ENCODE peak calls at places on chromosomes 11 and 22, in nine cellular contexts. One of them, this sample, is unnamed.

GRCh38 chr11:62909107-62909894 is 11.9 kb downstream of the CHRM1 start:
- DNase-seq in suprapubic skin: no peak
- DNase-seq in H1: peak
- DNase-seq in A549: peak
- DNase-seq in tibial nerve: peak
- DNase-seq in heart left ventricle: peak
- DNase-seq in upper lobe of left lung: peak
- DNase-seq in testis: peak
- DNase-seq in IMR-90: peak
- DNase-seq in this sample: peak

GRCh38 chr11:67264886-67265632 is 1.2 kb upstream of the GRK2 start:
- DNase-seq in heart left ventricle: peak
- DNase-seq in A549: no peak
- DNase-seq in suprapubic skin: no peak
- DNase-seq in testis: no peak
- DNase-seq in upper lobe of left lung: no peak
- DNase-seq in H1: no peak
- DNase-seq in IMR-90: no peak
- DNase-seq in tibial nerve: no peak
- DNase-seq in this sample: no peak

GRCh38 chr11:72787262-72788104 is 6.4 kb downstream of the STARD10 start:
- DNase-seq in tibial nerve: no peak
- DNase-seq in IMR-90: no peak
- DNase-seq in heart left ventricle: no peak
- DNase-seq in testis: no peak
- DNase-seq in H1: peak
- DNase-seq in suprapubic skin: no peak
- DNase-seq in upper lobe of left lung: no peak
- DNase-seq in A549: peak
- DNase-seq in this sample: no peak

GRCh38 chr11:95453616-95454118 is 222.7 kb upstream of the SESN3 start:
- DNase-seq in suprapubic skin: peak
- DNase-seq in testis: no peak
- DNase-seq in tibial nerve: peak
- DNase-seq in H1: no peak
- DNase-seq in upper lobe of left lung: peak
- DNase-seq in A549: no peak
- DNase-seq in IMR-90: no peak
- DNase-seq in heart left ventricle: peak
- DNase-seq in this sample: no peak

GRCh38 chr11:8383627-8384026 is 119.9 kb upstream of the LMO1 start:
- DNase-seq in suprapubic skin: no peak
- DNase-seq in H1: no peak
- DNase-seq in testis: no peak
- DNase-seq in IMR-90: no peak
- DNase-seq in upper lobe of left lung: no peak
- DNase-seq in A549: no peak
- DNase-seq in tibial nerve: no peak
- DNase-seq in heart left ventricle: no peak
- DNase-seq in this sample: no peak

GRCh38 chr11:28666632-28667031 is 558.4 kb downstream of the METTL15 start:
- DNase-seq in H1: no peak
- DNase-seq in heart left ventricle: no peak
- DNase-seq in A549: no peak
- DNase-seq in IMR-90: no peak
- DNase-seq in upper lobe of left lung: no peak
- DNase-seq in testis: no peak
- DNase-seq in tibial nerve: no peak
- DNase-seq in suprapubic skin: no peak
- DNase-seq in this sample: no peak

GRCh38 chr11:8267831-8268529 is 4.3 kb upstream of the LMO1 start:
- DNase-seq in tibial nerve: no peak
- DNase-seq in H1: no peak
- DNase-seq in testis: no peak
- DNase-seq in IMR-90: no peak
- DNase-seq in A549: peak
- DNase-seq in upper lobe of left lung: peak
- DNase-seq in suprapubic skin: peak
- DNase-seq in heart left ventricle: no peak
- DNase-seq in this sample: no peak

GRCh38 chr11:47591764-47592163 is 2.4 kb downstream of the C1QTNF4 start:
- DNase-seq in A549: no peak
- DNase-seq in IMR-90: no peak
- DNase-seq in testis: no peak
- DNase-seq in H1: no peak
- DNase-seq in suprapubic skin: no peak
- DNase-seq in heart left ventricle: no peak
- DNase-seq in tibial nerve: no peak
- DNase-seq in upper lobe of left lung: no peak
- DNase-seq in this sample: no peak

GRCh38 chr11:2377511-2378443 is 667 bp downstream of the CD81 start:
- DNase-seq in A549: peak
- DNase-seq in tibial nerve: peak
- DNase-seq in heart left ventricle: peak
- DNase-seq in IMR-90: peak
- DNase-seq in suprapubic skin: no peak
- DNase-seq in upper lobe of left lung: peak
- DNase-seq in H1: no peak
- DNase-seq in testis: peak
- DNase-seq in this sample: peak

GRCh38 chr11:77506857-77507256 is 33.0 kb upstream of the PAK1 start:
- DNase-seq in testis: no peak
- DNase-seq in H1: no peak
- DNase-seq in IMR-90: no peak
- DNase-seq in suprapubic skin: no peak
- DNase-seq in tibial nerve: no peak
- DNase-seq in A549: no peak
- DNase-seq in upper lobe of left lung: no peak
- DNase-seq in heart left ventricle: no peak
- DNase-seq in this sample: no peak

GRCh38 chr11:67266424-67267187 is at the start of gene GRK2:
- DNase-seq in testis: no peak
- DNase-seq in H1: no peak
- DNase-seq in IMR-90: peak
- DNase-seq in heart left ventricle: peak
- DNase-seq in tibial nerve: no peak
- DNase-seq in upper lobe of left lung: no peak
- DNase-seq in A549: peak
- DNase-seq in suprapubic skin: no peak
- DNase-seq in this sample: peak

GRCh38 chr22:30292069-30292970 is 3.0 kb upstream of the CASTOR1 start:
- DNase-seq in IMR-90: no peak
- DNase-seq in upper lobe of left lung: no peak
- DNase-seq in H1: no peak
- DNase-seq in A549: no peak
- DNase-seq in tibial nerve: no peak
- DNase-seq in heart left ventricle: no peak
- DNase-seq in suprapubic skin: no peak
- DNase-seq in testis: no peak
- DNase-seq in this sample: no peak
- TF ChIP-seq POLR2A in IMR-90: no peak
- TF ChIP-seq POLR2A in upper lobe of left lung: no peak
- TF ChIP-seq POLR2A in H1: no peak
- TF ChIP-seq POLR2A in A549: no peak
- TF ChIP-seq POLR2A in tibial nerve: no peak
- TF ChIP-seq POLR2A in heart left ventricle: no peak
- TF ChIP-seq POLR2A in suprapubic skin: no peak
- TF ChIP-seq POLR2A in testis: no peak
- TF ChIP-seq POLR2A in this sample: no peak

GRCh38 chr22:25448435-25449051 is 115.9 kb upstream of the GRK3 start:
- DNase-seq in IMR-90: peak
- DNase-seq in tibial nerve: no peak
- DNase-seq in H1: no peak
- DNase-seq in A549: peak
- DNase-seq in heart left ventricle: no peak
- DNase-seq in testis: no peak
- DNase-seq in upper lobe of left lung: no peak
- DNase-seq in suprapubic skin: no peak
- DNase-seq in this sample: peak

GRCh38 chr22:25451480-25452114 is 112.9 kb upstream of the GRK3 start:
- DNase-seq in A549: no peak
- DNase-seq in testis: peak
- DNase-seq in suprapubic skin: no peak
- DNase-seq in H1: no peak
- DNase-seq in tibial nerve: no peak
- DNase-seq in heart left ventricle: no peak
- DNase-seq in upper lobe of left lung: no peak
- DNase-seq in IMR-90: peak
- DNase-seq in this sample: no peak

GRCh38 chr22:25447689-25448434 is 116.6 kb upstream of the GRK3 start:
- DNase-seq in tibial nerve: peak
- DNase-seq in H1: peak
- DNase-seq in suprapubic skin: peak
- DNase-seq in IMR-90: peak
- DNase-seq in A549: peak
- DNase-seq in testis: peak
- DNase-seq in heart left ventricle: peak
- DNase-seq in upper lobe of left lung: peak
- DNase-seq in this sample: peak

GRCh38 chr22:25449781-25450317 is 114.6 kb upstream of the GRK3 start:
- DNase-seq in H1: no peak
- DNase-seq in testis: no peak
- DNase-seq in IMR-90: no peak
- DNase-seq in upper lobe of left lung: no peak
- DNase-seq in tibial nerve: no peak
- DNase-seq in heart left ventricle: no peak
- DNase-seq in A549: no peak
- DNase-seq in suprapubic skin: no peak
- DNase-seq in this sample: no peak

GRCh38 chr22:25447067-25447688 is 117.3 kb upstream of the GRK3 start:
- DNase-seq in IMR-90: no peak
- DNase-seq in tibial nerve: no peak
- DNase-seq in H1: no peak
- DNase-seq in A549: no peak
- DNase-seq in testis: no peak
- DNase-seq in suprapubic skin: no peak
- DNase-seq in upper lobe of left lung: no peak
- DNase-seq in heart left ventricle: no peak
- DNase-seq in this sample: no peak
- H3K4me3 ChIP-seq in IMR-90: no peak
- H3K4me3 ChIP-seq in tibial nerve: no peak
- H3K4me3 ChIP-seq in H1: peak
- H3K4me3 ChIP-seq in A549: no peak
- H3K4me3 ChIP-seq in testis: no peak
- H3K4me3 ChIP-seq in suprapubic skin: no peak
- H3K4me3 ChIP-seq in upper lobe of left lung: no peak
- H3K4me3 ChIP-seq in heart left ventricle: no peak
- H3K4me3 ChIP-seq in this sample: no peak

GRCh38 chr22:27714076-27714475 is 87.5 kb downstream of the MN1 start:
- DNase-seq in tibial nerve: no peak
- DNase-seq in H1: no peak
- DNase-seq in A549: no peak
- DNase-seq in IMR-90: no peak
- DNase-seq in upper lobe of left lung: no peak
- DNase-seq in suprapubic skin: no peak
- DNase-seq in testis: no peak
- DNase-seq in heart left ventricle: no peak
- DNase-seq in this sample: no peak

GRCh38 chr22:27717094-27717493 is 84.5 kb downstream of the MN1 start:
- DNase-seq in testis: no peak
- DNase-seq in suprapubic skin: no peak
- DNase-seq in tibial nerve: no peak
- DNase-seq in A549: no peak
- DNase-seq in IMR-90: no peak
- DNase-seq in upper lobe of left lung: no peak
- DNase-seq in H1: no peak
- DNase-seq in heart left ventricle: no peak
- DNase-seq in this sample: no peak

GRCh38 chr22:27711756-27712155 is 89.8 kb downstream of the MN1 start:
- DNase-seq in tibial nerve: no peak
- DNase-seq in suprapubic skin: no peak
- DNase-seq in upper lobe of left lung: no peak
- DNase-seq in A549: no peak
- DNase-seq in IMR-90: no peak
- DNase-seq in heart left ventricle: no peak
- DNase-seq in H1: no peak
- DNase-seq in testis: peak
- DNase-seq in this sample: no peak

GRCh38 chr22:27716074-27716473 is 85.5 kb downstream of the MN1 start:
- DNase-seq in suprapubic skin: no peak
- DNase-seq in IMR-90: no peak
- DNase-seq in tibial nerve: no peak
- DNase-seq in A549: no peak
- DNase-seq in heart left ventricle: no peak
- DNase-seq in testis: no peak
- DNase-seq in H1: no peak
- DNase-seq in upper lobe of left lung: no peak
- DNase-seq in this sample: no peak

DNA sequence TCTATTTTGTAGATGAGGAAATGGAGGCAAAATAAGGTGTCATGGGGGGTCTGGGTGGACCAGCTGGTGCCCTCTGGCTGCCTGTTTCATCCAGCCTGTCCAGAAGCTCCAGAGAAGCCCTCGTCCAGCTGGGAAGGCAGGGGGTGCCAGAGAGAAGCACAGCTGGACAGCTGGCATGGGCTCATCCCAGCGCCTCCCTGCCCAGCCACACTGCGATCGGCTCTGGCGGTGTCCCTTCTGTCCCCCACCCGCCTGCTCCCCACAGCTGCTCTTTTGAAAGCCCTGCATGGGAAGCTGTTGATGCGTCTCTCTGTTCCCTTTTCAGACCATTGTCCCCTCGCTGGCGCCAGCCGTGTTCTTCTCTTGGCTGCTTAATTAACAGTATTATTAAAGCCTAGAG is 86.5 kb downstream of the MN1 start:
- DNase-seq in testis: no peak
- DNase-seq in tibial nerve: no peak
- DNase-seq in A549: no peak
- DNase-seq in heart left ventricle: no peak
- DNase-seq in suprapubic skin: no peak
- DNase-seq in H1: no peak
- DNase-seq in IMR-90: no peak
- DNase-seq in upper lobe of left lung: peak
- DNase-seq in this sample: no peak
- TF ChIP-seq CTCF in testis: no peak
- TF ChIP-seq CTCF in tibial nerve: peak
- TF ChIP-seq CTCF in A549: no peak
- TF ChIP-seq CTCF in heart left ventricle: peak
- TF ChIP-seq CTCF in suprapubic skin: no peak
- TF ChIP-seq CTCF in H1: peak
- TF ChIP-seq CTCF in IMR-90: peak
- TF ChIP-seq CTCF in upper lobe of left lung: peak
- TF ChIP-seq CTCF in this sample: no peak

DNA sequence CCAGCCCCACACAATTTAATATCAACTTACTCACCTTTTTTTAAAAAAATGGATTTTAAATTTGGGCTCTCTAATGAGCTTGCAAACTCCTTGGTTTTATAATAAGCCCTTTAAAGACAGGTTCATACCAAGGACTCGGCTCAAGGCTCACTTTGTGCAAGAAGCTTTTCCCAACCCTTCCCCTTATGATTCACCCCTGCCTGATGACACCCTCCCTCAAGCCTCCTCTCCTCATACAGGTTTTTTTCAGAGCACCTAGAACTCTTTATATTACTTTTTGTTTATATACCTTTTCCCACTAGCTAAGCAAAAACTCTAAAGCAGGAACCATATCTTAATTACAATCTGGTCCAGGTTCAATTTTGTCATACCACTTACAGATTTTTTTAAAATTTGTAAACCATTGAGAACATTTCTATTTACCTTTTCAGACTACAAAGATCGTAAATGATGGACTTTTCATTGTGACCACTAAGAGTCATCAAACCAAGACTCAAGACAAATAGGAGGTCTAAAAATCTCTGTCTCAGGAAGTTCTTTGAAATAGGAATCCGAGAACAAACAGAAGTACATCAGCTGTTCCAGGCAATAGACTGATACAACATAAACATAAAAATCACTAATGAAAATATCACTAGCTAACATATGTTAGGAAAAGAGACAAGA is 13.1 kb upstream of the EXPH5 start:
- DNase-seq in H1: no peak
- DNase-seq in testis: no peak
- DNase-seq in IMR-90: peak
- DNase-seq in suprapubic skin: no peak
- DNase-seq in A549: no peak
- DNase-seq in upper lobe of left lung: no peak
- DNase-seq in tibial nerve: no peak
- DNase-seq in heart left ventricle: no peak
- DNase-seq in this sample: no peak
- TF ChIP-seq POLR2A in H1: no peak
- TF ChIP-seq POLR2A in testis: no peak
- TF ChIP-seq POLR2A in IMR-90: no peak
- TF ChIP-seq POLR2A in suprapubic skin: no peak
- TF ChIP-seq POLR2A in A549: no peak
- TF ChIP-seq POLR2A in upper lobe of left lung: no peak
- TF ChIP-seq POLR2A in tibial nerve: no peak
- TF ChIP-seq POLR2A in heart left ventricle: no peak
- TF ChIP-seq POLR2A in this sample: no peak

This sample was measured in ovary.